ENCODE peak calls at places on chromosomes 11 and 22, in seven cellular contexts. K is heart left ventricle, O is IMR-90, E is lung, W is MM.1S, H is PC-3, G is fibroblast of lung. I is an unnamed sample. For H3K36me3, the result is how much of the 10 kb centered on the place peaks cover.

GRCh38 chr11:128530119-128531091 is 57.0 kb downstream of the ETS1 start:
- DNase-seq in G (peak), K (no peak), W (no peak), E (no peak), O (peak), H (peak), I (no peak)

GRCh38 chr11:17655682-17656081 is 63.7 kb upstream of the MYOD1 start:
- DNase-seq in O (no peak), E (no peak), W (no peak), K (no peak), G (no peak), H (no peak), I (no peak)

GRCh38 chr11:122671270-122671906 is 15.9 kb downstream of the UBASH3B start:
- DNase-seq in W (no peak), O (peak), K (peak), E (no peak), G (peak), H (no peak), I (no peak)

GRCh38 chr11:62689421-62690183 is at the start of gene LRRN4CL:
- DNase-seq in K (peak), E (peak), O (peak), W (no peak), G (peak), H (no peak), I (no peak)

GRCh38 chr22:36546932-36547331 is 18.0 kb upstream of the EIF3D start:
- DNase-seq in E (no peak), W (no peak), G (peak), H (peak), K (no peak), O (peak), I (no peak)

GRCh38 chr11:77473001-77473800 is 693 bp downstream of the PAK1 start:
- DNase-seq in H (peak), E (peak), W (peak), G (peak), O (no peak), K (peak), I (peak)

GRCh38 chr11:57154718-57155117 is 27.0 kb upstream of the LRRC55 start:
- DNase-seq in G (peak), K (no peak), W (no peak), H (no peak), E (no peak), O (no peak), I (no peak)

GRCh38 chr22:27578937-27579617 is 222.5 kb downstream of the MN1 start:
- DNase-seq in O (no peak), E (no peak), G (peak), K (no peak), W (no peak), H (no peak), I (no peak)

GRCh38 chr11:75939992-75940391 is 125.0 kb downstream of the UVRAG start:
- DNase-seq in G (no peak), E (no peak), O (no peak), W (peak), K (no peak), H (no peak), I (no peak)

GRCh38 chr11:93290061-93290460 is 40.5 kb upstream of the DEUP1 start:
- DNase-seq in E (no peak), W (no peak), O (no peak), G (no peak), K (no peak), H (no peak), I (no peak)

GRCh38 chr11:12109591-12110196 is 696 bp upstream of the MICAL2 start:
- DNase-seq in E (no peak), O (no peak), K (no peak), H (no peak), G (no peak), W (no peak), I (no peak)

GRCh38 chr22:19497245-19497644 is 17.5 kb downstream of the CDC45 start:
- DNase-seq in G (peak), O (peak), H (peak), W (no peak), K (no peak), E (no peak), I (no peak)

GRCh38 chr11:35953081-35953480 is 9.2 kb downstream of the LDLRAD3 start:
- DNase-seq in O (no peak), H (peak), K (no peak), G (no peak), E (no peak), W (no peak), I (no peak)

GRCh38 chr11:110161061-110161460 is 67.9 kb downstream of the ZC3H12C start:
- DNase-seq in W (no peak), G (no peak), O (no peak), K (no peak), E (no peak), H (no peak), I (no peak)

GRCh38 chr11:103806130-103806900 is 230.1 kb upstream of the DDI1 start:
- DNase-seq in O (peak), G (peak), W (no peak), H (peak), K (no peak), E (no peak), I (no peak)

GRCh38 chr22:19714320-19715252 is at the start of gene SEPTIN5:
- DNase-seq in H (no peak), K (no peak), E (no peak), G (no peak), W (no peak), O (no peak), I (no peak)

GRCh38 chr22:49183826-49184216 is 643.9 kb downstream of the BRD1 start:
- DNase-seq in K (no peak), W (no peak), H (no peak), O (no peak), G (no peak), E (no peak), I (no peak)

GRCh38 chr11:9459573-9460321 is 1.1 kb upstream of the ZNF143 start:
- DNase-seq in O (peak), H (peak), K (peak), G (peak), E (no peak), W (peak), I (no peak)

GRCh38 chr22:37544955-37545702 is 15.2 kb upstream of the CDC42EP1 start:
- DNase-seq in E (peak), H (peak), K (peak), O (peak), W (peak), G (peak), I (peak)

GRCh38 chr11:92852203-92852602 is 117.2 kb upstream of the MTNR1B start:
- DNase-seq in H (no peak), E (no peak), G (no peak), K (no peak), W (no peak), O (no peak), I (no peak)

GRCh38 chr11:129720994-129721393 is 94.7 kb upstream of the TMEM45B start:
- DNase-seq in H (no peak), K (no peak), G (no peak), O (no peak), W (no peak), E (no peak), I (no peak)

GRCh38 chr11:123742778-123743177 is 1.3 kb upstream of the ZNF202 start:
- DNase-seq in W (no peak), O (no peak), K (no peak), G (no peak), H (no peak), E (no peak), I (no peak)

GRCh38 chr11:60336767-60337391 is 9.8 kb downstream of the MS4A6E start:
- DNase-seq in W (no peak), E (no peak), G (no peak), K (no peak), H (no peak), O (no peak), I (no peak)

GRCh38 chr11:102172127-102172848 is 62.0 kb downstream of the YAP1 start:
- DNase-seq in E (no peak), O (peak), W (no peak), K (no peak), G (peak), H (peak), I (no peak)

GRCh38 chr22:39543095-39543494 is 10.5 kb upstream of the RPS19BP1 start:
- DNase-seq in H (peak), O (peak), G (no peak), W (no peak), K (no peak), E (no peak), I (no peak)

GRCh38 chr11:26974068-26974790 is 19.7 kb upstream of the FIBIN start:
- DNase-seq in H (no peak), E (no peak), G (peak), W (no peak), O (peak), K (no peak), I (no peak)

GRCh38 chr11:15761235-15761634 is 595.1 kb downstream of the SOX6 start:
- DNase-seq in O (no peak), W (no peak), G (no peak), K (no peak), E (no peak), H (no peak), I (no peak)

GRCh38 chr11:120058931-120059330 is 79.0 kb downstream of the TRIM29 start:
- DNase-seq in E (no peak), K (no peak), H (no peak), W (no peak), O (no peak), G (no peak), I (no peak)

GRCh38 chr11:60928563-60929001 is 4.3 kb downstream of the TMEM132A start:
- DNase-seq in O (no peak), G (no peak), K (no peak), H (no peak), W (no peak), E (no peak), I (no peak)

GRCh38 chr11:83072689-83073242 is 1.1 kb upstream of the RAB30 start:
- DNase-seq in H (no peak), G (no peak), W (no peak), E (no peak), O (no peak), K (no peak), I (no peak)

GRCh38 chr11:126603486-126603885 is 248.0 kb downstream of the ST3GAL4 start:
- DNase-seq in W (no peak), H (no peak), G (no peak), E (no peak), K (no peak), O (no peak), I (no peak)

GRCh38 chr11:78402842-78403241 is 14.8 kb downstream of the GAB2 start:
- DNase-seq in H (no peak), K (no peak), W (no peak), E (no peak), G (no peak), O (no peak), I (no peak)

GRCh38 chr11:12090061-12090572 is 20.3 kb upstream of the MICAL2 start:
- DNase-seq in K (no peak), H (peak), E (peak), G (peak), W (no peak), O (peak), I (no peak)

GRCh38 chr11:131534611-131535010 is 164.2 kb downstream of the NTM start:
- DNase-seq in H (no peak), K (no peak), O (no peak), W (no peak), G (no peak), E (no peak), I (no peak)

GRCh38 chr22:48705917-48706605 is 1121.6 kb downstream of the BRD1 start:
- DNase-seq in E (no peak), O (no peak), W (no peak), G (no peak), H (no peak), K (no peak), I (no peak)

GRCh38 chr11:124899376-124900145 is 1.9 kb upstream of the ROBO4 start:
- DNase-seq in O (no peak), H (peak), E (no peak), W (no peak), G (no peak), K (no peak), I (no peak)

GRCh38 chr11:134178275-134178674 is 45.5 kb downstream of the NCAPD3 start:
- DNase-seq in E (no peak), G (no peak), W (no peak), H (no peak), K (no peak), O (no peak), I (no peak)

GRCh38 chr11:114440121-114440860 is 1.0 kb downstream of the REXO2 start:
- DNase-seq in O (peak), H (peak), K (no peak), E (no peak), G (peak), W (no peak), I (no peak)

GRCh38 chr11:16986434-16987204 is 27.6 kb downstream of the PLEKHA7 start:
- DNase-seq in H (peak), O (no peak), K (no peak), E (peak), W (peak), G (no peak), I (peak)

GRCh38 chr11:69651834-69652620 is 11.1 kb downstream of the CCND1 start:
- DNase-seq in G (no peak), K (no peak), H (no peak), O (no peak), E (no peak), W (no peak), I (no peak)
- H3K36me3 ChIP-seq in G (half or more), K (half or more), H (half or more), O (half or more), E (under half), W (under half), I (under half)

GRCh38 chr11:609355-609811 is 6.4 kb downstream of the IRF7 start:
- DNase-seq in O (no peak), W (no peak), G (no peak), H (no peak), K (no peak), E (no peak), I (no peak)
- H3K36me3 ChIP-seq in O (half or more), W (under half), G (half or more), H (under half), K (half or more), E (half or more), I (half or more)

GRCh38 chr22:45970709-45971388 is 6.1 kb downstream of the WNT7B start:
- DNase-seq in G (peak), O (peak), K (no peak), H (no peak), E (no peak), W (no peak), I (no peak)
- H3K36me3 ChIP-seq in G (under half), O (under half), K (under half), H (under half), E (under half), W (under half), I (under half)

DNA sequence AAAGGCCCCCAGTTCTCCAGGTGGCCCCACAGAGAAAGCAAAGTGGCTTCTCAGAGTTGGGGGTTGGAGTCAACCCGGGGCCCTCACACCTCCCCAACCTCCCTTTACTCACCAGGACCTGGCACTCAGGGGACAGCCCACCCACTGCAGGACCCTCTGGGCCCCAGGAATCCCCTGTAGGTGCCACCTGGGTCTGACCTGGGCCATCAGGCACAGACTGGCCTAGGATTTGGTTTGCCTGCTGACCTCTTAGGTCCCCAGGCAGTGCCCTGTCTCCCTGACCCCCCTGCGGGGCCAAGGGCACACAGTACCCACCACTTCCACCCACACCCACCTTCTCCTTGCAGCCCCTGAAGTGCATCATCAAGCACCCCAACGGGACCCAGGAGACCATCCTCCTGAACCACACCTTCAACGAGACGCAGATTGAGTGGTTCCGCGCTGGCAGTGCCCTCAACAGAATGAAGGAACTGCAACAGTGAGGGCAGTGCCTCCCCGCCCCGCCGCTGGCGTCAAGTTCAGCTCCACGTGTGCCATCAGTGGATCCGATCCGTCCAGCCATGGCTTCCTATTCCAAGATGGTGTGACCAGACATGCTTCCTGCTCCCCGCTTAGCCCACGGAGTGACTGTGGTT is 16.0 kb downstream of the POLR3H start:
- DNase-seq in K (no peak), G (no peak), E (no peak), W (no peak), H (no peak), O (no peak), I (no peak)
- H3K36me3 ChIP-seq in K (half or more), G (half or more), E (half or more), W (under half), H (under half), O (half or more), I (half or more)

DNA sequence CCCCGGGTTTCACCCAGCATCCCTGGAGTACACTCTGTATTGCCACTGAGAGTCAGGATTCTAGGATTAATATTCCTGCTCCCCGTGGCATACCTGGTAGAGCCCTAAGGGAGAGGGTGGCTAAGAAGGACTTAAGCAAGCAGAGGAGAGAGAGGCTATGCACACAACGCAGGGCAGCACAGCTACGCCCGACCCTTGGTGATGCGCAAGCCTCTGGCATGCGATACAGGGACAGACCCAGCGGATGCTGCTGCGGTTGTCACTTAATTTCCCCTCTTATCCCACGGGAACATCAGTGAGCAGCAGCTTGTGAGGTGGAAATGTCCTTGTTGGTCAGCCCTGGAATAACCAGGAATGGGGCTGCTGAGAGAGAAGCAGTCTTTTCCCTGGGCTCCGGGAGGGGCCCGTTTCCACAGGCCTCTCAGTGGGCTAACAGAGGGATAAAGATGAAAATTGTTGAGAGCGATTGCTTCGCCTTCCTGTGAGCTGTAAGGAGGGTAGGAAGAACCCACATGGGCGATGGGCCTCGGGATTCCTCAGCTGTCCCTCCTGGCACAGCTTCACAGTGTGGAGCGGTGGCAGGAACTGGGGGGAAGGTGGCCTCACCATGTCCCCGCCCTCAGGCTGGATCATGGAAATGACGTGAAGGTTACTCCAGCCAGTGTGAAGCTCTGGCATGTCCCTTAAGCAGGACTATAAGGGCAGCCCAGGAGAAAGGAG is 48.4 kb upstream of the RAB1B start:
- DNase-seq in O (no peak), G (no peak), W (no peak), K (no peak), E (no peak), H (no peak), I (no peak)
- H3K36me3 ChIP-seq in O (half or more), G (under half), W (under half), K (half or more), E (under half), H (under half), I (half or more)

DNA sequence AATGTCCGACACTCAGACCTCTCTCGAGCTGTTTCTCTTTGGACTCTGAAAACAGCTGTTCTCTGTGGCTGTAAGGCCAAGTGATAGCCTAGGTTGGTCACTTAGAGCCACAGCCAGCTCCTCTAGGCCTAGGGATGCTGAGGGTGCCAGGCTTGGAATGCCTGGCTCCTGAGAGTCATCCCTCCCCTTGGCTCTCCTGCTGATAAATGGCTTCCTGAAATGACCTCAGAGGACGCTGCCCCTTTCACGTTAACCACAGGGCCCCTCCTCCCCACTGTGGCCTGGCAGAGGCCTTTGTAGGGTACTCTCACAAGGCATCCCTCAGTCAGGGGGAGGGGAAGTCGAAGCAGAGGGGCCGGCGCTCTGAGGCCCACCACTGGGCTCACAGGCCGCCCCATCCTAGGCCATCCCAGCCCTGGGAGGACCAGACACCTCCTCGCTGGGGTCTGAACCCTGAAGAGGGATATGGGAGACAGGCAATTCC is 51.0 kb downstream of the ARFGAP3 start:
- DNase-seq in K (no peak), E (peak), O (no peak), W (no peak), G (no peak), H (no peak), I (no peak)
- H3K36me3 ChIP-seq in K (half or more), E (half or more), O (half or more), W (under half), G (under half), H (under half), I (under half)

GRCh38 chr11:85988780-85989179 is 80.1 kb downstream of the PICALM start:
- DNase-seq in W (no peak), E (no peak), O (no peak), H (no peak), K (no peak), G (no peak), I (no peak)

DNA sequence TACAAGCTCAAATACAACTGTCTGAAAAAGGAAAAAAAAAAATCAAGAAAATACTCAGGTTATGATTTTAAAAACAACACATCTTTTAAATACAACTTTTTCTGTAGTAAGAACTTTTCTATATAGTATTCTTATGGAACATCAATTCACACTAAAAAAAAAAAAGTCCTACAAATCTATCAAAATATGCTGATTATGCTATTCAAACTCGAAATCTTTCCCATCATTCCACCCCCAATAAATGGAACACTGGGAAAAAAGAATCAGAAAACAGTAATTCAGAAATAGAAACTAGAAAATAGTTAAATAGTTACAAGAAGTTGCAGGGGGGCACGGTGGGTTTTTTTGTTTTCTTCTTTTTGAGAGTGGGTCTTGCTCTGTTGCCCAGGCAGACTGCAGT is 77.4 kb downstream of the PICALM start:
- DNase-seq in K (no peak), H (no peak), G (no peak), E (no peak), W (no peak), O (no peak), I (no peak)
- H3K36me3 ChIP-seq in K (half or more), H (under half), G (under half), E (under half), W (under half), O (under half), I (under half)